ENCODE peak calls at places on chromosomes 6 and 20, in five cellular contexts. One of them, this sample, is unnamed.

GRCh38 chr20:42010090-42010489 is 391.9 kb upstream of the CHD6 start:
- DNase-seq in lower lobe of right lung: no peak
- DNase-seq in hepatocyte: no peak
- DNase-seq in HTR-8/SVneo: no peak
- DNase-seq in LoVo: no peak
- DNase-seq in this sample: no peak

GRCh38 chr20:19644085-19644484 is 114.0 kb upstream of the RIN2 start:
- DNase-seq in lower lobe of right lung: no peak
- DNase-seq in hepatocyte: peak
- DNase-seq in HTR-8/SVneo: no peak
- DNase-seq in LoVo: no peak
- DNase-seq in this sample: no peak

GRCh38 chr20:39885975-39886649 is 802.9 kb downstream of the MAFB start:
- DNase-seq in lower lobe of right lung: peak
- DNase-seq in hepatocyte: peak
- DNase-seq in HTR-8/SVneo: no peak
- DNase-seq in LoVo: peak
- DNase-seq in this sample: peak

GRCh38 chr20:59784365-59785117 is 148.9 kb downstream of the SYCP2 start:
- DNase-seq in lower lobe of right lung: no peak
- DNase-seq in hepatocyte: no peak
- DNase-seq in HTR-8/SVneo: no peak
- DNase-seq in LoVo: no peak
- DNase-seq in this sample: no peak

GRCh38 chr20:3315110-3315509 is 76.1 kb upstream of the SLC4A11 start:
- DNase-seq in lower lobe of right lung: no peak
- DNase-seq in hepatocyte: no peak
- DNase-seq in HTR-8/SVneo: no peak
- DNase-seq in LoVo: no peak
- DNase-seq in this sample: no peak

GRCh38 chr6:36492092-36492491 is 49.3 kb downstream of the KCTD20 start:
- DNase-seq in lower lobe of right lung: no peak
- DNase-seq in hepatocyte: no peak
- DNase-seq in HTR-8/SVneo: no peak
- DNase-seq in LoVo: no peak
- DNase-seq in this sample: no peak

GRCh38 chr20:48728042-48728837 is 99.6 kb downstream of the PREX1 start:
- DNase-seq in lower lobe of right lung: no peak
- DNase-seq in hepatocyte: no peak
- DNase-seq in HTR-8/SVneo: no peak
- DNase-seq in LoVo: no peak
- DNase-seq in this sample: no peak

GRCh38 chr6:168875811-168876576 is 377.7 kb downstream of the THBS2 start:
- DNase-seq in lower lobe of right lung: no peak
- DNase-seq in hepatocyte: no peak
- DNase-seq in HTR-8/SVneo: no peak
- DNase-seq in LoVo: no peak
- DNase-seq in this sample: no peak

GRCh38 chr6:117933471-117933870 is 26.4 kb downstream of the SLC35F1 start:
- DNase-seq in lower lobe of right lung: no peak
- DNase-seq in hepatocyte: no peak
- DNase-seq in HTR-8/SVneo: no peak
- DNase-seq in LoVo: no peak
- DNase-seq in this sample: no peak

GRCh38 chr6:79621579-79621978 is 9.6 kb upstream of the SH3BGRL2 start:
- DNase-seq in lower lobe of right lung: no peak
- DNase-seq in hepatocyte: no peak
- DNase-seq in HTR-8/SVneo: no peak
- DNase-seq in LoVo: no peak
- DNase-seq in this sample: no peak

GRCh38 chr20:49297605-49298530 is 20.0 kb upstream of the ZNFX1 start:
- DNase-seq in lower lobe of right lung: peak
- DNase-seq in hepatocyte: no peak
- DNase-seq in HTR-8/SVneo: no peak
- DNase-seq in LoVo: no peak
- DNase-seq in this sample: peak

GRCh38 chr20:21981607-21982344 is 276.3 kb downstream of the PAX1 start:
- DNase-seq in lower lobe of right lung: no peak
- DNase-seq in hepatocyte: peak
- DNase-seq in HTR-8/SVneo: no peak
- DNase-seq in LoVo: no peak
- DNase-seq in this sample: no peak

GRCh38 chr6:105359419-105360366 is 43.2 kb downstream of the PREP start:
- DNase-seq in lower lobe of right lung: no peak
- DNase-seq in hepatocyte: peak
- DNase-seq in HTR-8/SVneo: peak
- DNase-seq in LoVo: no peak
- DNase-seq in this sample: no peak

GRCh38 chr20:38685853-38686473 is 38.3 kb upstream of the SLC32A1 start:
- DNase-seq in lower lobe of right lung: no peak
- DNase-seq in hepatocyte: peak
- DNase-seq in HTR-8/SVneo: peak
- DNase-seq in LoVo: peak
- DNase-seq in this sample: peak